ENCODE peak calls at places on chromosome 4, in four cellular contexts. V, F, M and E are unnamed samples.

GRCh38 chr4:44150091-44150576 is 298.5 kb downstream of the KCTD8 start:
- DNase-seq in F (peak; percentile 1), M (peak; percentile 77), V (no peak), E (no peak)

GRCh38 chr4:151325320-151326246 is at the start of gene SH3D19:
- DNase-seq in M (peak; percentile 91), F (peak; percentile 99), V (peak; percentile 61), E (peak; percentile 58)

GRCh38 chr4:77797239-77797638 is 21.9 kb downstream of the CNOT6L start:
- DNase-seq in M (no peak), V (peak; percentile 8), F (peak; percentile 30), E (no peak)

GRCh38 chr4:19382993-19383392 is 868.7 kb upstream of the SLIT2 start:
- DNase-seq in M (no peak), F (no peak), V (no peak), E (no peak)

GRCh38 chr4:110907801-110908313 is 285.0 kb upstream of the PITX2 start:
- DNase-seq in V (no peak), M (no peak), F (no peak), E (no peak)

GRCh38 chr4:38730830-38731646 is 51.8 kb downstream of the TLR10 start:
- DNase-seq in M (peak; percentile 73), F (peak; percentile 66), V (peak; percentile 30), E (peak; percentile 93)

GRCh38 chr4:6575503-6576240 is 683 bp downstream of the MAN2B2 start:
- DNase-seq in F (no peak), V (no peak), M (no peak), E (no peak)

GRCh38 chr4:65083076-65083475 is 587.2 kb downstream of the EPHA5 start:
- DNase-seq in M (no peak), F (no peak), V (no peak), E (no peak)

GRCh38 chr4:75605928-75606327 is 24.4 kb downstream of the CDKL2 start:
- DNase-seq in V (no peak), M (no peak), F (no peak), E (no peak)

GRCh38 chr4:4397441-4397819 is 10.5 kb downstream of the NSG1 start:
- DNase-seq in F (no peak), V (no peak), M (no peak), E (no peak)

GRCh38 chr4:36324808-36325207 is 43.4 kb downstream of the DTHD1 start:
- DNase-seq in M (no peak), F (no peak), V (no peak), E (no peak)

GRCh38 chr4:52704133-52704532 is 45.0 kb upstream of the USP46 start:
- DNase-seq in M (no peak), V (no peak), F (no peak), E (no peak)

GRCh38 chr4:85478576-85478975 is 3.6 kb downstream of the ARHGAP24 start:
- DNase-seq in M (no peak), F (no peak), V (no peak), E (no peak)

GRCh38 chr4:8369426-8370105 is 71.0 kb downstream of the ACOX3 start:
- DNase-seq in M (no peak), F (no peak), V (no peak), E (no peak)

GRCh38 chr4:154234576-154234975 is 257.0 kb downstream of the DCHS2 start:
- DNase-seq in F (no peak), M (no peak), V (no peak), E (peak; percentile 10)

GRCh38 chr4:164442167-164442566 is 311.8 kb upstream of the SMIM31 start:
- DNase-seq in F (no peak), M (no peak), V (no peak), E (no peak)

GRCh38 chr4:123443401-123444297 is 47.1 kb downstream of the SPRY1 start:
- DNase-seq in M (no peak), V (no peak), F (no peak), E (no peak)

GRCh38 chr4:74097161-74097560 is 1.8 kb downstream of the CXCL2 start:
- DNase-seq in F (no peak), V (no peak), M (peak; percentile 25), E (no peak)

DNA sequence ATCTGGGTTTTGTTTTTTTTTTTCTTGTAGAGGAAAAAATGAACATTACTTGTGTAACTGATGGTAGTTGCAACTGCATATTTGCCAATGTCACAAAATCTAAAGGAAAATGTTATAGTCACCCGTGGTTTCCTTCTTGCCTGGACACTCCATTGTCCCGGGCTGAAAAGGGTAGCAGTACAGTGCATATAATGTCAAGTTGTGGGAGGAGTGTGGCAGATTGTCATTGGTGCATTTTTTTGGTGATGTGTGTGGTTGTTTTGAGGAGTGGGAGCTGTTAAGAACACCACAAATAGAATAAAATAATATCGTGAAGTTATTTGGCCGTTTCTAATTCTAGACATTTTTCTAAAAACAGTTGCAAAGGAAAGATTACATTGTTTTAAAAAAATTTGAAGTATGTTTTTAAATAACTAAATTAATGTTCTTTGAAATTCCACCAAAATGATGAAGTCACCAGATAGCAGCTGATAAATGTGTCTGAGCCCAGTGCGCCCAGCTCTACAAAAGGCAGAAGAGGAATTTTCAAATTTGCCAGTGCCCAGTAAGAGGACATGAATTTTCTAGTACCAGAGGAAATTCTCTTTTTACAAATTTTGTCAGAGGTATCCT is 1.3 kb downstream of the PKD2 start:
- DNase-seq in M (peak; percentile 78), V (no peak), F (no peak), E (no peak)
- TF ChIP-seq MAX in M (no peak), V (no peak), F (no peak), E (no peak)

DNA sequence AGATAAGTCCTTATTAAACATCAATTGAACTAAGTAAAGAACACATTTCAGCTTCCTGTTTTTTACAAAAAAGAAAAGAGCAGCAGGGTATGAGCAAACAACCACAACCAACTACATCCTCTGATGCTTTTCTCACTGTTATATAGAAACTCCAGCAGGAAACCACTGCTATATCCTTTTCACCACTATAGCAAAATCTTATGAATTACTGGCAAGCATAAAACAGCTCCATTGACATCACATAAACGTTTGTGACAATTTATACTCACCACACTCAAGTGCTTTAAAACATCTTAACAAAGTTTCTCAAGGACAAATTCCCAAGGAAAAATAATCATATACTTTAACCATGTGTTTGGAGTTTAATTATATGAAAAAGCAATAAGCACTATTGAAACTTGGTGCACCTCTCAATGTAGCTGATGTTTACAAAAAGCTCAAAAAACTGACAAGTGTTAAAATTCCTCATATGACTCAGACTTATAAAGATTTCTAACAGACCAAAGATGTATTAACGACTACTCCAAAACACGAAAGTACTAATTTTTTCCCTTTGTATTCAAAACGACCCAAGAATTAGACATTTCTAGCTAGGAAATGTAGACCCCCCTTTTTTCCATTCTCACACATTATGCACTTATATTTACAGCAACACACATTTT is 12.9 kb downstream of the GPRIN3 start:
- DNase-seq in F (no peak), M (peak; percentile 22), V (no peak), E (no peak)
- TF ChIP-seq MAX in F (no peak), M (no peak), V (no peak), E (no peak)

DNA sequence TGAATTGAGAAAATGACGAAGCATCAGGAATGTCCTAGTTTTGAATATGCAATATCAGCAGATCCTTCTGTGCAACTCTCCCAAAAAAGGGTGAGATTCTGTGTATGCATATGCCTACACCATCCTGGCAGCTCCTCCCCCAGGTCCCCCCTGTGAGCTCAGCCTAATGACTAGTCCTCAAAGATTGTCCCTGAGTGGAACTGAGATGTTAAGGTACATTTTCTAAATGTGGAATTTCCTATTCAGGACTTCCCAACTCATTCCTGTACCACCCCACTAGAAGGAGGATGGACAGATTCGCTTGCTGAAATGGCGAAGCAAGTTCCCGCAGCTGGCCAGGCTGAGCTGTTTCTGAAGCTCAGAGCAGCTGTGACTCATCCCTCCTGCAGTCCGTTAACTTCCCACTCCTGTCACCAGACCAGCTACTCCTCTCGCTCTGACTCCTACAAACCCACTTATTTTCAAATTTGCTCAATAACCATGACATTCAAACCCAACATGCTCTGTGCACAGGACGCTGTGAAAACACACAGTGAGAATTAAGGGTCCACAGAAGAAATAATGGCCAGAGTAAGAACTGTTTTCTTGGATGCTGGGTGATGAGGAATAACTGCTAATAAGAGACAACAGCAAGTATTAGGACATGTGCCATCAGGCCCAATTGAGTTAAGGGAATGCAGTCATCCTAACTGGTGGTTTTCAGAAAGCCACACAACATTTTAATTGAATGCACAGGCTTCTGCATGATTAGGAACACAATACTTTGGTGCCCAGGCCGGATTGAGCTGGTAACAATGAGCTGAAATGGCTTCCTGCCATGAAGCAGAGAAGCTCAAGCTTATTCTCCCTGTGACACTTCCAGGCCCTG is 40.0 kb upstream of the IRF2 start:
- DNase-seq in M (peak; percentile 48), F (no peak), V (peak; percentile 25), E (no peak)
- TF ChIP-seq MAX in M (no peak), F (no peak), V (no peak), E (no peak)

GRCh38 chr4:128159967-128160366 is 98.9 kb downstream of the LARP1B start:
- DNase-seq in F (no peak), M (peak; percentile 62), V (no peak), E (no peak)
- TF ChIP-seq MAX in F (no peak), M (no peak), V (no peak), E (no peak)